ENCODE peak calls at places on chromosomes 5 and 9, in five cellular contexts. Q is retina, H is foreskin keratinocyte, C is skeletal muscle cell, A is right atrium auricular region. J is an unnamed sample.

GRCh38 chr5:43193952-43194321 is 1.9 kb downstream of the NIM1K start:
- DNase-seq in Q (peak), H (no peak), C (no peak), A (no peak), J (no peak)

GRCh38 chr9:36036780-36037579 is at the start of gene RECK:
- DNase-seq in Q (peak), H (peak), C (peak), A (peak), J (no peak)

GRCh38 chr9:134396825-134397224 is 70.6 kb downstream of the RXRA start:
- DNase-seq in Q (no peak), H (no peak), C (no peak), A (no peak), J (no peak)

GRCh38 chr5:153965102-153965645 is 73.5 kb downstream of the FAM114A2 start:
- DNase-seq in Q (peak), H (no peak), C (no peak), A (no peak), J (peak)

GRCh38 chr5:127564002-127564769 is 46.7 kb downstream of the PRRC1 start:
- DNase-seq in Q (peak), H (peak), C (peak), A (no peak), J (peak)

GRCh38 chr5:38182991-38183390 is 75.4 kb upstream of the EGFLAM start:
- DNase-seq in Q (no peak), H (no peak), C (no peak), A (no peak), J (no peak)

GRCh38 chr5:140134277-140134935 is 8.7 kb downstream of the IGIP start:
- DNase-seq in Q (no peak), H (no peak), C (no peak), A (no peak), J (no peak)

GRCh38 chr5:170479484-170479883 is 24.3 kb upstream of the KCNIP1 start:
- DNase-seq in Q (no peak), H (no peak), C (no peak), A (peak), J (peak)

GRCh38 chr5:140322751-140323731 is 20.1 kb upstream of the PFDN1 start:
- DNase-seq in Q (peak), H (peak), C (peak), A (no peak), J (peak)

GRCh38 chr5:36666986-36667385 is 60.6 kb downstream of the SLC1A3 start:
- DNase-seq in Q (no peak), H (no peak), C (no peak), A (no peak), J (no peak)

J was measured in non-pigmented ciliary epithelial cell.